ENCODE peak calls at places on chromosomes 4 and X, in eight cellular contexts. Z is cardiac fibroblast, V is kidney, C is PC-3, B is H7, D is dorsolateral prefrontal cortex, G is fibroblast of lung, R is fibroblast of the aortic adventitia. Q is an unnamed sample.

GRCh38 chrX:34586507-34586906 is 70.6 kb downstream of the TMEM47 start:
- DNase-seq in Z (no peak), V (no peak), C (no peak), B (no peak), D (no peak), G (no peak), R (no peak), Q (no peak)

GRCh38 chr4:10123227-10124101 is 6.9 kb upstream of the WDR1 start:
- DNase-seq in Z (peak), V (no peak), C (no peak), B (peak), D (no peak), G (peak), R (peak), Q (no peak)

GRCh38 chrX:108740299-108740774 is 4.0 kb upstream of the IRS4 start:
- DNase-seq in Z (no peak), V (no peak), C (no peak), B (no peak), D (no peak), G (no peak), R (no peak), Q (no peak)

GRCh38 chrX:104330966-104331365 is 76.2 kb upstream of the ESX1 start:
- DNase-seq in Z (peak), V (no peak), C (peak), B (no peak), D (no peak), G (peak), R (peak), Q (peak)

GRCh38 chr4:176534566-176534965 is 214.8 kb downstream of the SPCS3 start:
- DNase-seq in Z (peak), V (no peak), C (peak), B (no peak), D (no peak), G (peak), R (peak), Q (peak)

GRCh38 chrX:67692246-67692645 is 148.4 kb downstream of the AR start:
- DNase-seq in Z (peak), V (no peak), C (no peak), B (no peak), D (no peak), G (peak), R (peak), Q (no peak)

GRCh38 chrX:70504772-70505450 is 60.3 kb downstream of the DLG3 start:
- DNase-seq in Z (no peak), V (no peak), C (no peak), B (no peak), D (no peak), G (no peak), R (no peak), Q (no peak)

GRCh38 chr4:101954351-101954750 is 163.8 kb downstream of the BANK1 start:
- DNase-seq in Z (peak), V (no peak), C (no peak), B (no peak), D (no peak), G (peak), R (peak), Q (no peak)

GRCh38 chr4:41177016-41177415 is 37.3 kb downstream of the APBB2 start:
- DNase-seq in Z (peak), V (no peak), C (peak), B (no peak), D (no peak), G (peak), R (peak), Q (peak)

GRCh38 chr4:185307136-185307950 is 88.4 kb downstream of the LRP2BP start:
- DNase-seq in Z (no peak), V (no peak), C (peak), B (peak), D (no peak), G (peak), R (no peak), Q (no peak)

GRCh38 chr4:74364649-74365491 is at the start of gene EREG:
- DNase-seq in Z (peak), V (peak), C (no peak), B (peak), D (no peak), G (peak), R (peak), Q (peak)

GRCh38 chrX:151871244-151871643 is 41.4 kb upstream of the MAGEA4 start:
- DNase-seq in Z (peak), V (no peak), C (peak), B (no peak), D (no peak), G (peak), R (peak), Q (peak)

DNA sequence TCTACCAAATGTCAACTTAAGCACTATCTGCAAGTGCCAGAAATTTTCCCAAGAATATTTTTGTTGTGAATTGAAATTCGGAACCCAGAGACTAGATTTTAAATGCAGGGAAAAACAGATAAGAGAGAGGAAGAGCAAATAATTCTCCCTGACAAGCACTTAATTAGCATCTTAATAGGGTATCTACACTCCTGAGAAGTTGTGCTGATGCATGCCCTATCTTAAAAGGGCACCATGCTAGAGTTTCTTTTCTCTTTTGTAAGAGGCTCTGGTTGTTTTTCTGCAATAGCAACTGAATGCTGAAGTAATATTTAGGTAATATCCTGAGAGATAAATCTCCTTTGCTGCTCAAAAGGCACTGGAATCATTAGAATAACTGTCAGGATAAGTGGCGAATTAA is 139.9 kb upstream of the UGT8 start:
- DNase-seq in Z (no peak), V (no peak), C (no peak), B (no peak), D (no peak), G (no peak), R (no peak), Q (no peak)
- H3K4me3 ChIP-seq in Z (no peak), V (no peak), C (no peak), B (no peak), D (no peak), G (no peak), R (no peak), Q (no peak)

DNA sequence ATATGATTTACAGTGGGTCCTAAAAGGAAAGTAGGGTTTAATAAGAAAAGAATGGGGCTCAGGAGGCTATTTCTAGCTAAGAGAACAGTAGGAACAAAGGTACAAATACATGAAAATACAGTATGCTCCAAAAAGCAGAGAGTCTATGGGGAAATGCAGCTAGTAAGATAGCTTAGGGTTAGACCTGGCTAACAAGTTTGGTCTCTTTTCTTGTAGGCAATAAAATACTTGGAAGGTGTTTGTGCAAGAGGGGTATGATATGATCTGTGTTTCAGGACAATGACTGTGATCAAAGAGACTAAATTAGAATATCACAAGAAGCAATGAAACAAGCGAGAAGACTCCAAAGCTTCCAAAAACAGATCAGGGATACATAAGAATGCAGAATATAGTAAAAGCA is 33.5 kb upstream of the SH3KBP1 start:
- DNase-seq in Z (no peak), V (no peak), C (no peak), B (no peak), D (no peak), G (no peak), R (no peak), Q (no peak)
- H3K4me3 ChIP-seq in Z (no peak), V (no peak), C (no peak), B (no peak), D (no peak), G (no peak), R (no peak), Q (no peak)

DNA sequence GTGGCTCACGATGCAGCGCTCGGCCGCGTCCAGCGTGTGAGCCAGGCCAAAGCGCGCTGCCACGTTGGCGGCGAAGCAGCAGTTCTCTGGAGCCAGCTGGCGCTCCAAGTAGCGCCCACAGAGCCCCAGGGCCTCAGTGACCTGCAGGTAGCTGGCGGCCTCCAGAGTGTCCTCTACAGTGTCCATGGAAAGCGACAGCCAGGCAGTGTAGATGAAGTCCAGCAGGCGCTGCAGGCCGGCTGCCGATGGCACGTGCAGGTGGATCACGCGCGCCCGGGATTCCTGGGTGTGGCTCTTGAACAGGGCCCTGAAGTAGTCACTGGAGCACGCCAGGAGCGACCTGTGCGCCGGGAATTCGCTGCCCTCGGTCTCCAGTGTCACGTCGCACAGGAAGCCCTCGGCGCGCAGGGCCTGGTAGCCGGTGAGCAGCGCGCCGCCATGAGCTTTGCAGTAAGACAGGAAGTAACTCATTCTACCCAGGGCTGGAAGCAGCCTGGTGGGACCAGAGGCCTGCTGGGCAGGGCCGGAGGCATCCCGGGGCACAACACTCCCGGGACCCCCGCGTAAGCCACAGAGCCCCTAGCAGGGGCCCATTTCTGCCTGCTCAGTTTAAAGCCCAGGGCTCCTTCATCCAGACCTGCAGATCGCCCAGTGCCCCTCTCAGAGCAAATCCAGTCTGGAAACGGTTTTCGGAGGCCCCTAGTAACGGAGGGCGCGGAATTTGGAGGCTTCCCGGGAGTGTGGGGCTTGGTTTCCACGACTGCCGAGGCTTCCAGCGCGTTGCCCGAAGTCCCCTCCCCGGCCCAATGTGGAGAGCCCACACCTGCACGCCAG is 595 bp downstream of the KLHL34 start:
- DNase-seq in Z (no peak), V (peak), C (no peak), B (peak), D (no peak), G (no peak), R (no peak), Q (no peak)
- H3K4me3 ChIP-seq in Z (no peak), V (no peak), C (no peak), B (no peak), D (no peak), G (no peak), R (no peak), Q (no peak)

GRCh38 chrX:40952855-40953254 is 132.4 kb upstream of the USP9X start:
- DNase-seq in Z (no peak), V (no peak), C (peak), B (no peak), D (no peak), G (peak), R (peak), Q (no peak)
- H3K4me3 ChIP-seq in Z (peak), V (peak), C (peak), B (no peak), D (no peak), G (peak), R (peak), Q (no peak)

DNA sequence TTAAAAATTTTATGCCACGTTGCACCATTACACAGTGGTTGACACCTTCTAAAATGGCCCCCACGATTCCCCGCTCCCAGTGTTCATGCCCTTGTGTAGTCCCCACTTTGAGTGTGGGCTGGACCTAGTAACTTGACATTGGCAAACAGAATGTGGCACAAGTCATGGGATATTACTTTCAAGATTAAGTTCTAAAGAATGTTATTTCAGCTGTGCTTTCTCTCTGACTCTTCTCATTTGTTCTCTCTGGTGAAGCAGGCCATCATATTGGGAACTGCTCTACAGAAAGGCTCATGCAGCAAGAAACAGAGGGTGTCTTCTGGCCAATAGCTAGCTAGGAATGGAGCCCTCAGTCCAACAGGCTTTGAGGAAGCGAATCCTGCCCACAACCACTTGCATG is 67.1 kb downstream of the ATXN3L start:
- DNase-seq in Z (peak), V (no peak), C (no peak), B (no peak), D (no peak), G (peak), R (peak), Q (no peak)
- H3K4me3 ChIP-seq in Z (no peak), V (no peak), C (no peak), B (no peak), D (no peak), G (no peak), R (no peak), Q (no peak)

GRCh38 chrX:150506020-150506419 is 62.4 kb upstream of the MTM1 start:
- DNase-seq in Z (no peak), V (no peak), C (no peak), B (no peak), D (no peak), G (no peak), R (no peak), Q (no peak)

GRCh38 chrX:150506486-150506885 is 61.9 kb upstream of the MTM1 start:
- DNase-seq in Z (no peak), V (no peak), C (no peak), B (peak), D (no peak), G (no peak), R (no peak), Q (no peak)

GRCh38 chrX:150508461-150509367 is 59.7 kb upstream of the MTM1 start:
- DNase-seq in Z (peak), V (no peak), C (no peak), B (peak), D (peak), G (peak), R (peak), Q (no peak)

GRCh38 chrX:150508018-150508417 is 60.4 kb upstream of the MTM1 start:
- DNase-seq in Z (no peak), V (no peak), C (no peak), B (no peak), D (peak), G (no peak), R (no peak), Q (no peak)

GRCh38 chrX:150507251-150507856 is 61.1 kb upstream of the MTM1 start:
- DNase-seq in Z (peak), V (no peak), C (no peak), B (peak), D (no peak), G (peak), R (peak), Q (no peak)
- H3K4me3 ChIP-seq in Z (no peak), V (no peak), C (no peak), B (peak), D (no peak), G (no peak), R (no peak), Q (no peak)

GRCh38 chr4:14802596-14802995 is 199.7 kb upstream of the CPEB2 start:
- DNase-seq in Z (no peak), V (no peak), C (no peak), B (no peak), D (no peak), G (no peak), R (no peak), Q (no peak)

DNA sequence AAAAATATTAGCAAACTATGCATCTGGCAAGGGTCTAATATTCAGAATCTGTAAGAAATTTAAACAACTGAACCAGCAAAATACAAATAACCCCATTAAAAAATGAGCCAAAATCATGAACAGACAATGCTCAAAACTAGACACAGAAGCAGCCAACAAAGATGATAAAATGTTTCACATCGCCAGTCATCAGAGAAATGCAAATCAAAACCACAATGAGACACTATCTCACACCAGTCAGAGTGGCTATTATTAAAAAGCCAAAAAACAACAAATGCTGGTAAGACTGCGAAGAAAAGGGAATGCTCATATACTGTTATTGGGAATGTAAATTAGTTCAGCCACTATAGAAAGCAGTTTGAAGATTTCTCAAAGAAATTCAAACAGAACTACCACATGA is 201.3 kb upstream of the CPEB2 start:
- DNase-seq in Z (no peak), V (no peak), C (no peak), B (no peak), D (no peak), G (no peak), R (no peak), Q (no peak)
- H3K4me3 ChIP-seq in Z (no peak), V (no peak), C (no peak), B (no peak), D (no peak), G (no peak), R (no peak), Q (no peak)